ENCODE peak calls at places on chromosomes 2 and 18, in eight cellular contexts. Y is right atrium auricular region, O is IMR-90, P is B cell, H is endothelial cell, F is Peyer's patch, W is right lobe of liver, E is progenitor cell of endocrine pancreas. B is an unnamed sample.

GRCh38 chr2:128178650-128179460 is 87.9 kb downstream of the UGGT1 start:
- DNase-seq in Y (no peak), O (peak), P (peak), H (peak), F (peak), W (peak), E (peak), B (peak)

GRCh38 chr18:76495435-76496199 is 575 bp upstream of the ZNF516 start:
- DNase-seq in Y (no peak), O (peak), P (peak), H (peak), F (peak), W (no peak), E (peak), B (peak)

GRCh38 chr2:200490001-200490400 is 19.9 kb downstream of the KCTD18 start:
- DNase-seq in Y (no peak), O (no peak), P (no peak), H (no peak), F (peak), W (no peak), E (no peak), B (no peak)

GRCh38 chr18:2597639-2598038 is 26.3 kb downstream of the NDC80 start:
- DNase-seq in Y (no peak), O (no peak), P (no peak), H (no peak), F (no peak), W (no peak), E (no peak), B (no peak)

GRCh38 chr2:104746299-104746698 is 107.6 kb upstream of the POU3F3 start:
- DNase-seq in Y (no peak), O (no peak), P (no peak), H (no peak), F (no peak), W (no peak), E (no peak), B (no peak)

GRCh38 chr18:36427369-36427768 is 129.9 kb downstream of the FHOD3 start:
- DNase-seq in Y (no peak), O (no peak), P (no peak), H (no peak), F (no peak), W (no peak), E (no peak), B (no peak)

GRCh38 chr2:70964596-70965386 is 13.6 kb upstream of the ANKRD53 start:
- DNase-seq in Y (peak), O (peak), P (peak), H (peak), F (peak), W (peak), E (no peak), B (peak)

GRCh38 chr18:10010611-10011015 is 96.8 kb downstream of the VAPA start:
- DNase-seq in Y (peak), O (peak), P (no peak), H (no peak), F (no peak), W (no peak), E (no peak), B (no peak)

GRCh38 chr2:162069200-162069910 is 4.7 kb downstream of the DPP4 start:
- DNase-seq in Y (no peak), O (peak), P (no peak), H (no peak), F (no peak), W (no peak), E (no peak), B (no peak)

GRCh38 chr18:68893396-68893795 is 95.5 kb downstream of the CCDC102B start:
- DNase-seq in Y (no peak), O (no peak), P (no peak), H (no peak), F (no peak), W (no peak), E (no peak), B (no peak)

GRCh38 chr2:26555246-26556133 is 77.6 kb upstream of the OTOF start:
- DNase-seq in Y (no peak), O (no peak), P (no peak), H (no peak), F (no peak), W (no peak), E (no peak), B (no peak)

GRCh38 chr2:201441409-201441808 is 9.8 kb downstream of the TRAK2 start:
- DNase-seq in Y (no peak), O (no peak), P (no peak), H (no peak), F (no peak), W (no peak), E (no peak), B (no peak)

GRCh38 chr2:29444150-29444549 is 328.9 kb downstream of the CLIP4 start:
- DNase-seq in Y (no peak), O (no peak), P (no peak), H (no peak), F (no peak), W (peak), E (no peak), B (no peak)

GRCh38 chr18:74266161-74266560 is 25.6 kb downstream of the CYB5A start:
- DNase-seq in Y (no peak), O (peak), P (no peak), H (no peak), F (no peak), W (no peak), E (no peak), B (no peak)

GRCh38 chr2:46803911-46804670 is 111.5 kb downstream of the MCFD2 start:
- DNase-seq in Y (peak), O (peak), P (no peak), H (no peak), F (no peak), W (no peak), E (no peak), B (no peak)

GRCh38 chr2:129160879-129161278 is 818.6 kb upstream of the RAB6C start:
- DNase-seq in Y (no peak), O (no peak), P (no peak), H (no peak), F (no peak), W (no peak), E (no peak), B (no peak)

GRCh38 chr18:24831091-24831490 is 370.7 kb downstream of the HRH4 start:
- DNase-seq in Y (no peak), O (no peak), P (no peak), H (no peak), F (no peak), W (no peak), E (no peak), B (no peak)

GRCh38 chr2:234245945-234246344 is 195.4 kb downstream of the SPP2 start:
- DNase-seq in Y (no peak), O (peak), P (no peak), H (no peak), F (no peak), W (no peak), E (no peak), B (no peak)

GRCh38 chr2:211760103-211760502 is 778.5 kb downstream of the ERBB4 start:
- DNase-seq in Y (no peak), O (no peak), P (no peak), H (no peak), F (no peak), W (no peak), E (no peak), B (no peak)

GRCh38 chr2:106142683-106143082 is 51.4 kb downstream of the UXS1 start:
- DNase-seq in Y (no peak), O (peak), P (no peak), H (no peak), F (no peak), W (no peak), E (no peak), B (no peak)

GRCh38 chr18:31739651-31740050 is 21.0 kb downstream of the SLC25A52 start:
- DNase-seq in Y (no peak), O (no peak), P (no peak), H (no peak), F (no peak), W (no peak), E (no peak), B (no peak)

GRCh38 chr2:211802611-211803010 is 736.0 kb downstream of the ERBB4 start:
- DNase-seq in Y (no peak), O (no peak), P (no peak), H (no peak), F (no peak), W (no peak), E (no peak), B (no peak)

GRCh38 chr2:10518470-10519060 is 70.4 kb upstream of the ODC1 start:
- DNase-seq in Y (no peak), O (no peak), P (no peak), H (no peak), F (no peak), W (peak), E (no peak), B (no peak)

GRCh38 chr18:47087676-47088075 is 52.3 kb upstream of the ELOA2 start:
- DNase-seq in Y (no peak), O (no peak), P (no peak), H (no peak), F (no peak), W (no peak), E (no peak), B (no peak)

GRCh38 chr2:212723226-212723625 is 184.6 kb upstream of the ERBB4 start:
- DNase-seq in Y (no peak), O (peak), P (no peak), H (no peak), F (no peak), W (no peak), E (no peak), B (no peak)

GRCh38 chr2:142299021-142299420 is 168.2 kb upstream of the LRP1B start:
- DNase-seq in Y (no peak), O (no peak), P (no peak), H (no peak), F (no peak), W (no peak), E (no peak), B (no peak)

GRCh38 chr2:95275601-95276243 is 1.5 kb downstream of the PROM2 start:
- DNase-seq in Y (no peak), O (no peak), P (no peak), H (no peak), F (no peak), W (peak), E (no peak), B (no peak)

GRCh38 chr2:121212661-121213325 is 72.2 kb downstream of the TFCP2L1 start:
- DNase-seq in Y (no peak), O (no peak), P (no peak), H (no peak), F (no peak), W (peak), E (no peak), B (no peak)

GRCh38 chr2:121209014-121209610 is 75.9 kb downstream of the TFCP2L1 start:
- DNase-seq in Y (no peak), O (no peak), P (no peak), H (no peak), F (no peak), W (peak), E (no peak), B (no peak)

GRCh38 chr2:121211689-121212151 is 73.3 kb downstream of the TFCP2L1 start:
- DNase-seq in Y (no peak), O (no peak), P (no peak), H (no peak), F (no peak), W (peak), E (no peak), B (no peak)

GRCh38 chr2:121211251-121211650 is 73.8 kb downstream of the TFCP2L1 start:
- DNase-seq in Y (no peak), O (no peak), P (no peak), H (no peak), F (peak), W (peak), E (no peak), B (no peak)

GRCh38 chr2:121210691-121211090 is 74.3 kb downstream of the TFCP2L1 start:
- DNase-seq in Y (no peak), O (no peak), P (no peak), H (no peak), F (peak), W (peak), E (no peak), B (no peak)
- TF ChIP-seq CTCF in Y (no peak), O (no peak), P (no peak), H (no peak), F (peak), W (peak), E (no peak), B (no peak)

DNA sequence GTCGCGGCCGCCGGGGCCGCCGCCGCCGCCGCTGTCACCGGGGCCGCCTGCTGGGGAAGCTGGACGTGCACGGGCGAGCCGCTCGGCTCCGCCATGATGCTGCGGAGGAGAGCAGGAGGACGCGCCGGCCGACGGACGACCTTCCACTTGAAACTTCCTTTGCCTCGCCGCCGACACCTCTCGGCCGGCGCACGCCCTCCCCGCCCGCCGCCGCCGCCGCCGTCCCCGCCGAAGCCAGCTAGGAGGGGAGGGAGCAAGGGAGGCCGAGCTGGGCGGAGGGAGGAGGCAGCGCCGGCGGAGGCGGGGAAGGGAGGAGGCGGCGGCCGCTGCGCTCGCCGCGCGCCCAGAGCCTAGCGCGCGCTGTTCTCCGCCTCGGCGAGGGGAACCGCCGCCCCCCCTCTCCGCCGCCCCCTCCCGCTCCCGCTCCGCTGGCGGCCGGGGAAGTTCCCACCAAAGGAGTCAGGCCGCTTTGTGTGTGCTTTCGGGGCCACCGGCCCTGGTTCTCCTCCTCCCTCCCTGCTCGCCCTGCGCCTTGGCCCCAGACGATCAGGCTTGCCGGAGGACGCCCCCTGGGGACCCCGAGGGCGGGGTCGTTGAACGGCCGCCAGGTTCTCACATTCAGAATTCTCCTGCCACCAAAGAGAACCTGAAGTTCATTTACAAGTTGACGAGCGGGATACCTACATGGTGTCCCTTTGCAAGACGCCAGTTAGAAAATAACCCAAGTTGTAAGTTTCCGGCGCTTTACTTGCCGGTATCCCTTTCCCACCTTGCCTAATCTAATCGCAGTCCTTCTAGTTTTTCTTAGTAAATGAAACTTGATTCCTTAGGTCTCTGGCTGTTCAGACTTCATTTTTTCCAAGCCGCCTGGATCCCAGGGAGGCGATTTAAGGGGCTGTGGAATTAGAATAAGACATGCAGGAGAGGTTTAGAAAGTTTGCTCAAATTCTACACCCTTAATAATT is at the start of gene STK39:
- DNase-seq in Y (no peak), O (peak), P (peak), H (peak), F (peak), W (peak), E (peak), B (peak)
- TF ChIP-seq CTCF in Y (no peak), O (peak), P (no peak), H (no peak), F (no peak), W (no peak), E (peak), B (no peak)

GRCh38 chr2:231257763-231258162 is 59.3 kb downstream of the ARMC9 start:
- DNase-seq in Y (no peak), O (no peak), P (no peak), H (no peak), F (no peak), W (no peak), E (no peak), B (no peak)
- TF ChIP-seq CTCF in Y (no peak), O (no peak), P (no peak), H (no peak), F (no peak), W (no peak), E (no peak), B (no peak)

GRCh38 chr2:12173271-12173942 is 427.0 kb downstream of the LPIN1 start:
- DNase-seq in Y (no peak), O (peak), P (no peak), H (no peak), F (no peak), W (no peak), E (no peak), B (no peak)
- TF ChIP-seq CTCF in Y (no peak), O (peak), P (peak), H (no peak), F (no peak), W (peak), E (no peak), B (no peak)

GRCh38 chr2:66127656-66128055 is 307.3 kb upstream of the MEIS1 start:
- DNase-seq in Y (no peak), O (no peak), P (no peak), H (no peak), F (no peak), W (no peak), E (no peak), B (no peak)
- TF ChIP-seq CTCF in Y (no peak), O (no peak), P (no peak), H (no peak), F (no peak), W (no peak), E (no peak), B (no peak)

DNA sequence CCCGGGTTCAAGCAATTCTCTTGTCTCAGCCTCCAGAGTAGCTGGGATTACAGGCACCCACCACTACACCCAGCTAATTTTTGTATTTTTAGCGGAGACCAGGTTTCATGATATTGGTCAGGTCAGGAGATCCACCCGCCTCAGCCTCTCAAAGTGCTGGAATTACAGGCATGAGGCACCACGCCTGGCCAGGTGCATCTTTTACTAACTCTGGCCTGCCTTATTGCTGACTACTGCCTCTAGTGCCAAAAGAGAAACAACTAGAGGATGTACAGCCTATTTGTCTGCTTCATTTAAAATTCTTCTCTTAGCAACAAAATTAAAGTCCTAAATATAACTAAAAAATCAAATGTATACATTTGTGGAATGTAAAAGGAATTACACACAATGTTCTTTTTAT is 115.4 kb downstream of the BMPR2 start:
- DNase-seq in Y (no peak), O (no peak), P (no peak), H (no peak), F (no peak), W (no peak), E (no peak), B (no peak)
- TF ChIP-seq CTCF in Y (no peak), O (peak), P (no peak), H (no peak), F (no peak), W (no peak), E (no peak), B (no peak)

DNA sequence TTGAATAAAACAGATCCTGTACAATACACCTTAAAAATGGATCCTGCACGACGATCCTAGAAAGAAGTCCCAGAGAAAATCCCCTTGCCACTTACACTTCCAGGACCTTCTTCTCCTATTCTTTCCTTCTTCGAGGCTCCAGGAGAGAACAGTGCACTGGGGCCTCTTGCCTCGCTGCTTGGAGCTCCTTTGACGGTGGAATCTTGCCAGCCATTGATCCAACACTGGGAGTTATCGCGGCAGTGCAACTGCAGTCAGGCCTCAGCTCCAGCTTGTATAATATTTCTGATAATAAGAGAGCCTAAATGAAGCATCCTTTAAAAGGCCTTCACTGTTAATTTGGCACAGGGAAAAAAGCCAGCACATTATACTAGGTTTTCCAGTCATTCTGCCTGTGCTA is 216.9 kb upstream of the PARD3B start:
- DNase-seq in Y (no peak), O (no peak), P (no peak), H (no peak), F (no peak), W (no peak), E (no peak), B (no peak)
- TF ChIP-seq CTCF in Y (no peak), O (no peak), P (no peak), H (no peak), F (no peak), W (no peak), E (no peak), B (no peak)